ENCODE peak calls at places on chromosome 2, in eight cellular contexts. S, N, B, T, A, I, G and Y are unnamed samples.

GRCh38 chr2:47512581-47513083 is 109.7 kb downstream of the MSH2 start:
- DNase-seq in I (no peak), S (peak), G (peak), N (peak), T (no peak), A (peak), B (no peak), Y (peak)

GRCh38 chr2:212451786-212452200 is 86.8 kb downstream of the ERBB4 start:
- DNase-seq in N (peak), G (peak), A (peak), B (no peak), I (no peak), S (no peak), T (no peak), Y (peak)

GRCh38 chr2:192090878-192091277 is 103.9 kb downstream of the TMEFF2 start:
- DNase-seq in G (no peak), T (no peak), N (no peak), I (no peak), B (no peak), A (no peak), S (no peak), Y (no peak)

GRCh38 chr2:85787282-85787980 is 33.6 kb downstream of the ATOH8 start:
- DNase-seq in A (no peak), B (no peak), S (no peak), I (no peak), N (no peak), T (no peak), G (no peak), Y (no peak)

GRCh38 chr2:170118641-170119040 is 59.3 kb upstream of the MYO3B start:
- DNase-seq in T (no peak), G (no peak), N (no peak), B (no peak), S (no peak), A (peak), I (no peak), Y (no peak)

GRCh38 chr2:224579411-224579810 is 5.8 kb downstream of the CUL3 start:
- DNase-seq in A (peak), G (peak), S (no peak), N (peak), T (no peak), I (no peak), B (no peak), Y (no peak)

GRCh38 chr2:45821558-45822271 is 170.2 kb downstream of the PRKCE start:
- DNase-seq in S (no peak), I (peak), N (peak), B (peak), G (peak), T (no peak), A (peak), Y (peak)

GRCh38 chr2:192236136-192236535 is 41.4 kb upstream of the TMEFF2 start:
- DNase-seq in B (no peak), S (no peak), T (no peak), I (no peak), G (peak), N (peak), A (peak), Y (peak)

GRCh38 chr2:221107424-221107823 is 464.7 kb downstream of the EPHA4 start:
- DNase-seq in N (no peak), A (no peak), B (no peak), S (no peak), I (no peak), G (no peak), T (no peak), Y (no peak)

GRCh38 chr2:188850786-188851185 is 123.4 kb upstream of the COL3A1 start:
- DNase-seq in I (no peak), B (no peak), S (no peak), A (no peak), G (no peak), T (no peak), N (no peak), Y (no peak)

GRCh38 chr2:130342020-130342532 is 621 bp upstream of the IMP4 start:
- DNase-seq in S (peak), A (peak), B (peak), G (peak), T (peak), N (peak), I (peak), Y (peak)

GRCh38 chr2:130341562-130342019 is 1.1 kb upstream of the IMP4 start:
- DNase-seq in N (no peak), T (no peak), I (no peak), A (peak), B (no peak), S (no peak), G (no peak), Y (no peak)

GRCh38 chr2:130345091-130345490 is 2.4 kb downstream of the IMP4 start:
- DNase-seq in N (no peak), A (no peak), G (no peak), B (no peak), S (no peak), T (no peak), I (no peak), Y (no peak)

GRCh38 chr2:130344578-130344977 is 1.9 kb downstream of the IMP4 start:
- DNase-seq in A (no peak), I (no peak), B (no peak), N (no peak), S (no peak), T (no peak), G (no peak), Y (no peak)

DNA sequence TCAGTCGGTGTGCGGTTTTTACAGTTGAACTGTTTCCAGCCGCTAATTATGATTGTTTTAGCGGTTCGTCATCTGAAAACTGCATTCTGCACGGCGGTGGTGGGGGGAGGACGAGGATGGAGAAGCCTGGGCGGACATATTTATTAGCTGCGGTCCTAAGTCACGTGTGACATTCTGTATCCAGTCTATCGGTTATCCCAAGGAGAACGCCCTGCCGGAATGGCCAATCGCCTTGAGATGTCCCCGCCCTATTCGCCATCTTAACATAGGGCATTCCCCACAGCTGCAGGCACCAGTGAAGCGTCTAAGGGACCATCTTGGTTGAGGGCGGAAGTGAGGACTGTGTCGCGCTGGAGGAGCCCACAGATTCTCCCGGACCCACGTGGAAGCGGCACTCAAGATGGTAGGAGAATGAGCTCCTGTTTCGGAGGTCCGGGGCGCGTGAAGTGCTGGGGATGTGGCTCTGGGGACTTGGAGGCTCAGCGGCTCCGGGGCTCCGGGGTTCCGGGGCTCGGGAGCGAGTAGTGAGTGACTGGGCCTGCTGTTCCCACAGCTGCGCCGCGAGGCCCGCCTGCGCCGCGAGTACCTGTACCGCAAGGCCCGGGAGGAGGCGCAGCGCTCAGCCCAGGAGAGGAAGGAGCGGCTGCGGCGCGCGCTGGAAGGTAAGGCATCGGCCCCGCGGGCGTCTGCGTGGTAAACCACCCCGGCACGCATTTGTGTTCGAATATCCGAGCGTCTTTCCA is at the start of gene IMP4:
- DNase-seq in I (peak), T (peak), N (peak), B (peak), S (peak), A (peak), G (peak), Y (peak)
- TF ChIP-seq CTCF in I (no peak), T (no peak), N (peak), B (no peak), S (no peak), A (peak), G (peak), Y (peak)

DNA sequence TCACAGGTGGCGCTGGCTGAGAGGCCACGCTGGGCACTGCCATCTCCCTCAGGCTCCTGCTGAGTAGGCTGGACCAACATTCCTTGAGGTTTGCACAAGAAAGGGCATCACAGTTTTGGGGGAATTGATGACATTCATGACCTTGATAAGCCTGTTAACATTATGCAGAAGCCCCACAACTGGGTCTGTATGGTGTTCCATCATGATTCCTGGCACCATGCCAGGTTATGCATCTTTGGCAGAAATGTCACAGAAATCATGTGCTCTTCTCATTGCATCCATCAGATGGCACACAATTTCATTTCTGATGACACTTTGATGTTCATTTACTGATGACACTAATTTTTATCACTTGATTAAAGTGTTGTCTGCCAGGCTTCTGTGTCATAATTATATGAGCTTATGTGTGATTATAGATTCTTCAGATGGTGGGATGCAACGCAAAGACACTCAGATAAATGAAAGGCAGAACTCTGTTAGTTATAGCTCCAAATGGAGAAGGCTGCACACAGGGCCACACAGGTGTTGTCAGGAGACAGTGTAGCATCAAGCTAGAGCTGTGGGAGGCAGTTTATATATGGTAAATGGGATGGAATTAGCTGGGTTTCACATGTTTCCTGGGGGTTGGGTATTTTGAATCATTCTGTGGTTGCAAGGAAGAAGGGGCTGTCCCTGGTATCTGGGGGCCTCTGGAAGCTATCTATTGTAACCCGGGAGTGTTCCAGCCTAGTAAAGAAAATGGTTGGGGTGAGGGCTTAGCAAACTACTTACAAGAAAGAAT is 191.3 kb downstream of the SLC39A10 start:
- DNase-seq in I (no peak), N (no peak), T (no peak), B (no peak), A (peak), S (no peak), G (no peak), Y (no peak)
- TF ChIP-seq CTCF in I (no peak), N (no peak), T (no peak), B (no peak), A (no peak), S (no peak), G (no peak), Y (no peak)

DNA sequence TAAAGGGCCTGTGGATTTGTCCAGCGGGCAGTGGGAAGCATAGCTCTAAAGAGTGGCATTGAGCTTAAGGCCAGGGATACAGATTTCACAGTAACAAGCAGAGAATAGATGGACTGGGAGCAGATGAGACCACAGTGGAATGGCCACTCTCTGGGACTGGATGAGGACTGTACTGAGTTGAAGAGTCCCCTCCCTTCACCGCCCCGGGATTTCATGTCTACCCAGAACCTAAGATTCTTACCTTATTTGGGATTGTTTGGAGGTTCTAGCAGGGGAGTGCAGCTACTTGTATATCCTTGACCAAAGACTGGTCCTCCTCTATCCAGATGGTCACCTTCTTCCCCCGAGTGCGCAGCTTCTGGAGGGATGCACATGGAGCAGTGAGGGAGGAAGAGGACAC is 28.0 kb upstream of the EFEMP1 start:
- DNase-seq in B (no peak), N (no peak), A (no peak), I (no peak), G (no peak), S (no peak), T (no peak), Y (no peak)
- TF ChIP-seq CTCF in B (no peak), N (no peak), A (no peak), I (no peak), G (no peak), S (no peak), T (no peak), Y (no peak)

DNA sequence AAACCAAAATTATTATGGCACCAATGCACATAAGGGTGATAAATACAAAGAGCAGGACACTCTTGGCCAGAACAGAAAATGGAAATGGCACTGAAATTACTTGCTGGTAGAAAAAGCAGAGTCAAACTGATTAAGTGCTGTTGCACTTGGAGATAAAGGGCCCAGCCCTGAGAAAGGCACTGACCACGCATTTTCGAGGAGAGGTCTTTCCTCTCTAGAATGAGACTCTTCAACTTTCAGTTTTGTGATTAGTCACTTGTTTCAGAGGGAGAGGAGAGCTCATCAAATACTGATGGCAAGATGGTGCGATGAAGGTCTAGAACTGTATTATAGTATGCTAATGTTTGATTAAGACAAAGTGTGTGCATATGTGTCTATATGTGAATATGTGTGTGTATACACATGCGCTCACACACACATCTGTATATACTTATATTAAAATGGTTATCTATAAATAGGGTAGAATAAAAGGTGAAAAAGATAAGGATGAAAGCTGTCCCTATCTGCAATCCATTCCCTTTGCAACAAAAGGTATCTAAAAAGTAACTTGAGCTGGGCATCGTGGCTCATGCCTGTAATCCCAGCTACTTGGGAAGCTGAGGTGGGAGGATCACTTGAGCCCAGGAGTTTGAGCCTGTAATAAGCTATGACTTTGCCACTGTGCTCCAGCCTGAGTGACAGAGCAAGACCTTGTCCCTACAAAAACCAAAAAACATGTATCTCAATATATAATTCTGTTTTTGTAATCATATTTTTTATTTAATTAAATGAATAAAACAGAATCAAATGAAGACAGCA is 48.8 kb upstream of the ZDBF2 start:
- DNase-seq in S (no peak), A (no peak), G (no peak), N (no peak), B (no peak), I (no peak), T (no peak), Y (no peak)
- TF ChIP-seq CTCF in S (no peak), A (no peak), G (no peak), N (no peak), B (no peak), I (no peak), T (no peak), Y (no peak)

GRCh38 chr2:195662138-195662537 is 5.1 kb downstream of the SLC39A10 start:
- DNase-seq in B (no peak), N (no peak), I (no peak), S (no peak), A (no peak), T (no peak), G (no peak), Y (no peak)

GRCh38 chr2:195666113-195666712 is 9.2 kb downstream of the SLC39A10 start:
- DNase-seq in T (no peak), N (no peak), G (no peak), B (no peak), S (no peak), I (no peak), A (no peak), Y (no peak)

GRCh38 chr2:195667974-195668373 is 10.9 kb downstream of the SLC39A10 start:
- DNase-seq in G (no peak), A (no peak), S (no peak), B (no peak), T (no peak), I (no peak), N (no peak), Y (no peak)

GRCh38 chr2:195663007-195663406 is 6.0 kb downstream of the SLC39A10 start:
- DNase-seq in A (no peak), S (no peak), N (no peak), I (no peak), T (no peak), G (no peak), B (no peak), Y (no peak)

GRCh38 chr2:195664528-195664927 is 7.5 kb downstream of the SLC39A10 start:
- DNase-seq in G (peak), N (peak), B (no peak), S (no peak), T (no peak), I (no peak), A (peak), Y (no peak)
- TF ChIP-seq CTCF in G (peak), N (peak), B (no peak), S (peak), T (peak), I (no peak), A (peak), Y (peak)

GRCh38 chr2:66434679-66435548 is at the start of gene MEIS1:
- DNase-seq in S (peak), N (peak), I (peak), T (peak), G (peak), B (peak), A (peak), Y (peak)

GRCh38 chr2:66435549-66435875 is 587 bp downstream of the MEIS1 start:
- DNase-seq in G (peak), B (no peak), N (peak), A (no peak), S (no peak), I (no peak), T (no peak), Y (no peak)

GRCh38 chr2:66433695-66433944 is 1.3 kb upstream of the MEIS1 start:
- DNase-seq in N (no peak), I (no peak), T (no peak), G (no peak), B (no peak), A (no peak), S (no peak), Y (no peak)

GRCh38 chr2:66432801-66433694 is 1.9 kb upstream of the MEIS1 start:
- DNase-seq in A (peak), N (peak), S (peak), G (peak), B (peak), I (peak), T (peak), Y (peak)

DNA sequence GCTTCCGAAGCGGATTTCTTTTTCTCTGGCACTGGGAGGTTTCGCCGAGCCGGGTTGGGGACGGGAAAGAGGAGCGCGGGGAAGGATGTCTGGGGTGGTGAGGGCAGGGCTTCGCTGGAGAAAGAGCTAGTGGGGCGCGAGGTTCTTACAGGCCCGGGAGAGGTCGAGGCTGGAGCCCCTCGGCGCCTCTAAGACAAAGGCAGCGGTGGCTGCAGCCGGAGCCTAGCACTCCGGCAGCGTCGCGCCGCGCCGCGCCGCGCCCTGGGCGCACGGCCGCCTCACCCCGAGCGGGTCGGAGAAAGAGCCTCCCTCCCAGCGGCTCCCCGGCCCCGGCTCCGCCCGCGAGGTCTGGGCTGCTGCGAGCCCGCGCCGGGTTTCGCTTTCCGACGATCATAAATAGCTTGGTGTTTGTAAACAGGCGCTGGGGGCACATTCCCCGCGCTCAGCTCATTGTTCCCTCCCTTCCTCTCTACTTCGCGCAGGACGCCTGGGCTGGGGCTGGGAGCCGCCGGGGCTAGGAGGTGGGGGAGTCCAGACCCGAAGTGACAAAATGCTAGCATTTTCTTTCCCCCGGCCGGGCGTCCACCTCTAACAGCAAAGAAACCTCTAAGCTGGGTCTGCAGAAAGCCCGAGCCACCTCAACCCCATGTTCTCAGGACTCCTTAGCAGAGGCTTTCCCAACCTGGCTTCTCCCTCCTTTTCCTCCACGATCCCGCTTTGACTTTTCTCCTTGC is 813 bp upstream of the MEIS1 start:
- DNase-seq in S (peak), I (no peak), T (no peak), G (peak), N (peak), A (peak), B (peak), Y (peak)
- TF ChIP-seq CTCF in S (no peak), I (no peak), T (no peak), G (no peak), N (no peak), A (no peak), B (no peak), Y (no peak)

GRCh38 chr2:123514808-123515207 is 510.3 kb upstream of the CNTNAP5 start:
- DNase-seq in A (no peak), G (no peak), I (no peak), B (no peak), N (no peak), T (no peak), S (no peak), Y (no peak)
- TF ChIP-seq CTCF in A (no peak), G (no peak), I (no peak), B (no peak), N (no peak), T (no peak), S (no peak), Y (no peak)

DNA sequence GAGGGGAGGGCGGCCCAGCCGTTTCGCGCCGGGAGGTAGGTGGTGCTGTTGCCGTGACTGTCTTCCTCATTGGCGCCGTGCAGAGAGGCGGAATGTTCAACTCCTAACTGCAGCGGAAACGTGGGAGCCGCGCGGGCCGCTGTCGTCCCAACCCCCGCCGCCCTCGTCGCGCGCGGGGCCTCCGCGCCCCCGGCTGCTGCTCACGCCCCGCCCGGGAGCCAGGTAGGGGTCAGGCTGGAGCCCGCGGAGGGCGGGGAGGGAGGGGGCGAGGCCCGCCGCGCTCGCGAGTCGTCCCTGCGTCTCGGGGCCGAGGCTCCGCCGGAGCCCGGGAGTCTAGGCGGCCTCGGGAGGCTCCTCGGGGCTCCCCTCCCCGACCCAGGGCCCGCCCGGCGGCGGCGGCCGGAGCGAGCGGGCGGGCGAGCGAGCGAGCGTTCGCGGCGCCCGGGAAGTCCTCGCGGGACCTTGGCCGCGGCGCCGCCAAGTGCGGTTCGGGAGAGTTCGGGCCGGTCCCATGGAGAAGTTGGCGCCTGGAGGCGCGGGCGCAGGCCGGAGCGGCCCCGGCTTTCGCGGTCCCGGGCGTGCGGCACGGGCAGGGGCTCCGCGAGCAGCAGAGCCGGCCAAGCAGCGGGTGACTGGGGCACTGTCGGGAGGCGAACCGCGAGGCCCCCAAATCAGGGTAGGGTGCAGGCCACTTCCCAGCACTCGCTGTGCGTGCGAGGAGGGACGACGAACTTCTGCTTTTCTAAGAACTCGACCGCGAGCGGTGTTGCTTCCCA is at the start of gene MAP3K20:
- DNase-seq in N (peak), A (peak), I (peak), G (peak), S (peak), B (peak), T (no peak), Y (peak)
- TF ChIP-seq CTCF in N (peak), A (peak), I (peak), G (peak), S (no peak), B (no peak), T (peak), Y (peak)